ENCODE peak calls at places on chromosomes 12 and 14, in five cellular contexts. One of them, this sample, is unnamed.

GRCh38 chr12:53623526-53623925 is 2.7 kb downstream of the ATF7 start:
- DNase-seq in SK-N-SH: no peak
- DNase-seq in suprapubic skin: no peak
- DNase-seq in gastrocnemius medialis: no peak
- DNase-seq in astrocyte of the spinal cord: peak
- DNase-seq in this sample: no peak

GRCh38 chr14:24196071-24197061 is 1.1 kb upstream of the TM9SF1 start:
- DNase-seq in SK-N-SH: no peak
- DNase-seq in suprapubic skin: no peak
- DNase-seq in gastrocnemius medialis: no peak
- DNase-seq in astrocyte of the spinal cord: peak
- DNase-seq in this sample: no peak

GRCh38 chr12:120467439-120467838 is 2.1 kb downstream of the SRSF9 start:
- DNase-seq in SK-N-SH: no peak
- DNase-seq in suprapubic skin: no peak
- DNase-seq in gastrocnemius medialis: no peak
- DNase-seq in astrocyte of the spinal cord: no peak
- DNase-seq in this sample: no peak

GRCh38 chr12:31494455-31494854 is 96.5 kb downstream of the DENND5B start:
- DNase-seq in SK-N-SH: no peak
- DNase-seq in suprapubic skin: no peak
- DNase-seq in gastrocnemius medialis: no peak
- DNase-seq in astrocyte of the spinal cord: no peak
- DNase-seq in this sample: no peak

GRCh38 chr12:78062781-78063180 is 232.1 kb downstream of the NAV3 start:
- DNase-seq in SK-N-SH: no peak
- DNase-seq in suprapubic skin: no peak
- DNase-seq in gastrocnemius medialis: no peak
- DNase-seq in astrocyte of the spinal cord: peak
- DNase-seq in this sample: peak

GRCh38 chr14:98513558-98513957 is 758.4 kb downstream of the BCL11B start:
- DNase-seq in SK-N-SH: no peak
- DNase-seq in suprapubic skin: no peak
- DNase-seq in gastrocnemius medialis: no peak
- DNase-seq in astrocyte of the spinal cord: no peak
- DNase-seq in this sample: no peak

GRCh38 chr14:56648508-56649301 is 69.1 kb downstream of the TMEM260 start:
- DNase-seq in SK-N-SH: no peak
- DNase-seq in suprapubic skin: no peak
- DNase-seq in gastrocnemius medialis: no peak
- DNase-seq in astrocyte of the spinal cord: no peak
- DNase-seq in this sample: no peak

GRCh38 chr12:65941388-65941787 is 117.1 kb downstream of the HMGA2 start:
- DNase-seq in SK-N-SH: no peak
- DNase-seq in suprapubic skin: no peak
- DNase-seq in gastrocnemius medialis: no peak
- DNase-seq in astrocyte of the spinal cord: peak
- DNase-seq in this sample: peak

GRCh38 chr12:92158711-92159534 is 13.3 kb upstream of the BTG1 start:
- DNase-seq in SK-N-SH: no peak
- DNase-seq in suprapubic skin: no peak
- DNase-seq in gastrocnemius medialis: no peak
- DNase-seq in astrocyte of the spinal cord: no peak
- DNase-seq in this sample: no peak

GRCh38 chr12:52264435-52264825 is 10.0 kb upstream of the KRT86 start:
- DNase-seq in SK-N-SH: no peak
- DNase-seq in suprapubic skin: peak
- DNase-seq in gastrocnemius medialis: no peak
- DNase-seq in astrocyte of the spinal cord: no peak
- DNase-seq in this sample: no peak

GRCh38 chr12:124264879-124265278 is 30.0 kb upstream of the RFLNA start:
- DNase-seq in SK-N-SH: no peak
- DNase-seq in suprapubic skin: no peak
- DNase-seq in gastrocnemius medialis: no peak
- DNase-seq in astrocyte of the spinal cord: no peak
- DNase-seq in this sample: no peak

GRCh38 chr14:95979339-95980042 is 59.7 kb upstream of the C14orf132 start:
- DNase-seq in SK-N-SH: peak
- DNase-seq in suprapubic skin: no peak
- DNase-seq in gastrocnemius medialis: no peak
- DNase-seq in astrocyte of the spinal cord: no peak
- DNase-seq in this sample: no peak

GRCh38 chr12:12764824-12765223 is 20.6 kb upstream of the APOLD1 start:
- DNase-seq in SK-N-SH: no peak
- DNase-seq in suprapubic skin: no peak
- DNase-seq in gastrocnemius medialis: no peak
- DNase-seq in astrocyte of the spinal cord: no peak
- DNase-seq in this sample: no peak

GRCh38 chr14:51950007-51950406 is 39.3 kb upstream of the RTRAF start:
- DNase-seq in SK-N-SH: no peak
- DNase-seq in suprapubic skin: no peak
- DNase-seq in gastrocnemius medialis: no peak
- DNase-seq in astrocyte of the spinal cord: no peak
- DNase-seq in this sample: no peak

DNA sequence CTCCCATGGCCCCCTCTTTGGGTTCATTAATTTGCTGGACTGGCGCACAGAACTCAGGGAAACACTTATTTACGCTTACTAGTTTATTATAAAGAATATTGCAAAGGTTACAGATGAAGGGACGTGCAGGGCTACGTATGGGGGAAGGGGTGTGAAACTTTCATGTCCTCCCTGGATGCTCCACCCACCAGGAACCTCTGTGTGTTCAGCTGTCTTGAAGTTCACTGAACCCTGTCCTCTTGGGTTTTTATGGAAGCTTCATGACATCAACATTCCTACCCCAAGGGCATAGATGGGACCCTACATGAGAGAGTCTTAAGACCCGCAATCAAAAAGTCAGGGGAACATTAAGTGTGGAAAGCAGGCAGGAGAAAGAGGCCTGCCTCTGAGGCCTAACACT is 58.1 kb downstream of the ADIPOR2 start:
- DNase-seq in SK-N-SH: no peak
- DNase-seq in suprapubic skin: no peak
- DNase-seq in gastrocnemius medialis: no peak
- DNase-seq in astrocyte of the spinal cord: no peak
- DNase-seq in this sample: no peak
- H3K4me3 ChIP-seq in SK-N-SH: no peak
- H3K4me3 ChIP-seq in suprapubic skin: no peak
- H3K4me3 ChIP-seq in gastrocnemius medialis: no peak
- H3K4me3 ChIP-seq in astrocyte of the spinal cord: no peak
- H3K4me3 ChIP-seq in this sample: no peak

GRCh38 chr12:6276936-6277615 is 33.4 kb upstream of the PLEKHG6 start:
- DNase-seq in SK-N-SH: no peak
- DNase-seq in suprapubic skin: no peak
- DNase-seq in gastrocnemius medialis: no peak
- DNase-seq in astrocyte of the spinal cord: no peak
- DNase-seq in this sample: no peak
- TF ChIP-seq CTCF in SK-N-SH: no peak
- TF ChIP-seq CTCF in suprapubic skin: no peak
- TF ChIP-seq CTCF in gastrocnemius medialis: no peak
- TF ChIP-seq CTCF in astrocyte of the spinal cord: peak
- TF ChIP-seq CTCF in this sample: peak

GRCh38 chr14:100238419-100239199 is at the start of gene YY1:
- DNase-seq in SK-N-SH: peak
- DNase-seq in suprapubic skin: peak
- DNase-seq in gastrocnemius medialis: peak
- DNase-seq in astrocyte of the spinal cord: peak
- DNase-seq in this sample: peak

GRCh38 chr14:100239200-100239839 is 376 bp downstream of the YY1 start:
- DNase-seq in SK-N-SH: no peak
- DNase-seq in suprapubic skin: peak
- DNase-seq in gastrocnemius medialis: peak
- DNase-seq in astrocyte of the spinal cord: no peak
- DNase-seq in this sample: no peak

GRCh38 chr14:100240725-100241032 is 1.7 kb downstream of the YY1 start:
- DNase-seq in SK-N-SH: no peak
- DNase-seq in suprapubic skin: no peak
- DNase-seq in gastrocnemius medialis: no peak
- DNase-seq in astrocyte of the spinal cord: no peak
- DNase-seq in this sample: no peak

GRCh38 chr14:100241279-100241678 is 2.3 kb downstream of the YY1 start:
- DNase-seq in SK-N-SH: no peak
- DNase-seq in suprapubic skin: no peak
- DNase-seq in gastrocnemius medialis: no peak
- DNase-seq in astrocyte of the spinal cord: peak
- DNase-seq in this sample: no peak

DNA sequence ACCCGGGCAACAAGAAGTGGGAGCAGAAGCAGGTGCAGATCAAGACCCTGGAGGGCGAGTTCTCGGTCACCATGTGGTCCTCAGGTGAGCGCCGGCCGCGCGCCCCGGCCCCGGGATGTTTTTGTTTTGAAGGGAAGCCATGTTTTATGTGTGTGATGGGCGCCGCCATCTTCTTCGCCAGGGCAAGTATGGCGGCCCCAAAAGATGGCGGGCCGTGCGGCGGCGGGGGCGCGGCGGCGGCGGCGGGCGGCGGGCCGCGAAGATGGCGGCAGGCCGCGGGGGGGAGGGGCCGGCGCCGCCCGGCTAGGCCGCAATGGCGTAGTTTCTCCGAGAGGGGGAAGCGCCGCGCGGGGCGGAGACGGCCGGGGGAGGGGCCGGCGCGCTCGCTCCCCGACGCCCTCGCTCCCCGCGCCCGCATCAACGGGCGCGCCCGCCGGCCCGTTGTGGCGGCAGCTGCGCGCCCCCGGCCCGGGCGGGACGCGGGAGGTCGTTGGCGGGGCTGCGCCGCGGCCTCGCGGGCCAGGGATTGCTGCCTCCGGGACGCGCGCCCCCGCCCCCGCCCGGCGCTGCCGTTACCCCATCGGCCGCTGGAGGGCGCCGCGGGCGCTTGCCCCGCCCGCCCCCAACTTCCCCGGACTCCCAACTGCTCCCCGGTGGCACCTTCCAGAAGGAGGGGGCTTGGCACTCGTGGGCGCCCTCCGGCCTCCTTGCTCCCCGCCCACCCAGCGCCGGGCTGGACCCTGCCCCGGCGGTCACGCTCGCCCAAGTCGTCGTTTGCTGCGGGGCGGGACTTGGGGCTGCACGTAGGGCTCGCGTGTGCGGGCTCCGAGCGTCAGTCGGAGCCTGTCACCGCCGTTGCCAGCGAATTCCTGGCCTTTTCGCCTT is 1.1 kb downstream of the YY1 start:
- DNase-seq in SK-N-SH: peak
- DNase-seq in suprapubic skin: peak
- DNase-seq in gastrocnemius medialis: peak
- DNase-seq in astrocyte of the spinal cord: peak
- DNase-seq in this sample: peak
- H3K4me3 ChIP-seq in SK-N-SH: peak
- H3K4me3 ChIP-seq in suprapubic skin: peak
- H3K4me3 ChIP-seq in gastrocnemius medialis: peak
- H3K4me3 ChIP-seq in astrocyte of the spinal cord: peak
- H3K4me3 ChIP-seq in this sample: peak

GRCh38 chr12:26091837-26092236 is 33.0 kb downstream of the BHLHE41 start:
- DNase-seq in SK-N-SH: peak
- DNase-seq in suprapubic skin: no peak
- DNase-seq in gastrocnemius medialis: no peak
- DNase-seq in astrocyte of the spinal cord: peak
- DNase-seq in this sample: peak
- TF ChIP-seq CTCF in SK-N-SH: peak
- TF ChIP-seq CTCF in suprapubic skin: no peak
- TF ChIP-seq CTCF in gastrocnemius medialis: no peak
- TF ChIP-seq CTCF in astrocyte of the spinal cord: peak
- TF ChIP-seq CTCF in this sample: peak